ENCODE peak calls at places on chromosomes 16 and 17, in four cellular contexts. L, H, R and A are unnamed samples. For H3K9me3, the result is how much of the 10 kb centered on the place peaks cover.

GRCh38 chr16:49620158-49620867 is 235.6 kb downstream of the ZNF423 start:
- DNase-seq in H (no peak), L (no peak), R (peak), A (peak)

GRCh38 chr17:81543339-81543675 is 8.8 kb downstream of the FAAP100 start:
- DNase-seq in L (no peak), R (no peak), H (no peak), A (no peak)

GRCh38 chr17:32124985-32125847 is 17.1 kb upstream of the RHOT1 start:
- DNase-seq in H (no peak), L (no peak), R (no peak), A (no peak)

GRCh38 chr17:48127371-48128051 is 19.9 kb downstream of the SNX11 start:
- DNase-seq in H (no peak), R (no peak), L (no peak), A (peak)

GRCh38 chr17:29927546-29927945 is 2.5 kb downstream of the SSH2 start:
- DNase-seq in R (no peak), H (no peak), L (no peak), A (no peak)

GRCh38 chr17:35080536-35080935 is 17.0 kb upstream of the RFFL start:
- DNase-seq in L (no peak), R (no peak), H (no peak), A (no peak)

GRCh38 chr17:80984749-80985148 is 6.9 kb upstream of the CHMP6 start:
- DNase-seq in R (no peak), L (peak), H (no peak), A (peak)

GRCh38 chr17:48841395-48841831 is 10.6 kb downstream of the CALCOCO2 start:
- DNase-seq in L (peak), R (no peak), H (no peak), A (peak)

GRCh38 chr16:55367796-55368195 is 43.8 kb downstream of the IRX6 start:
- DNase-seq in H (no peak), L (no peak), R (no peak), A (no peak)

GRCh38 chr17:55433629-55434422 is 12.2 kb upstream of the MMD start:
- DNase-seq in L (peak), R (no peak), H (no peak), A (peak)

GRCh38 chr16:57516773-57517172 is 19.6 kb downstream of the CCDC102A start:
- DNase-seq in L (no peak), R (no peak), H (no peak), A (no peak)

GRCh38 chr17:28925912-28926365 is 23.1 kb upstream of the DHRS13 start:
- DNase-seq in R (no peak), L (no peak), H (no peak), A (no peak)

GRCh38 chr17:6070280-6070894 is at the start of gene WSCD1:
- DNase-seq in R (no peak), H (no peak), L (no peak), A (no peak)

GRCh38 chr17:29051731-29052130 is 8.8 kb downstream of the PIPOX start:
- DNase-seq in R (no peak), L (no peak), H (no peak), A (no peak)

GRCh38 chr16:57374067-57374534 is 1.8 kb downstream of the CX3CL1 start:
- DNase-seq in H (no peak), R (no peak), L (no peak), A (no peak)

GRCh38 chr17:62724398-62725146 is 83.5 kb downstream of the MARCHF10 start:
- DNase-seq in R (no peak), L (no peak), H (no peak), A (no peak)

GRCh38 chr17:81118308-81119221 is 46.7 kb upstream of the PVALEF start:
- DNase-seq in H (no peak), R (no peak), L (no peak), A (no peak)

GRCh38 chr17:57968456-57968855 is 13.2 kb upstream of the CUEDC1 start:
- DNase-seq in H (no peak), L (no peak), R (no peak), A (no peak)

GRCh38 chr17:48416971-48417370 is 13.0 kb downstream of the SKAP1 start:
- DNase-seq in H (no peak), L (no peak), R (no peak), A (no peak)

GRCh38 chr17:32907583-32907982 is 20.4 kb upstream of the TMEM98 start:
- DNase-seq in R (no peak), L (no peak), H (no peak), A (no peak)

GRCh38 chr16:61243954-61244353 is 792.3 kb downstream of the CDH8 start:
- DNase-seq in R (no peak), L (no peak), H (no peak), A (no peak)

GRCh38 chr16:15880909-15881308 is 7.5 kb downstream of the CEP20 start:
- DNase-seq in L (no peak), H (no peak), R (no peak), A (no peak)

GRCh38 chr17:2122641-2123302 is 67.9 kb downstream of the HIC1 start:
- DNase-seq in H (no peak), L (peak), R (no peak), A (peak)

GRCh38 chr17:39150795-39151679 is at the start of gene PLXDC1:
- DNase-seq in R (no peak), L (no peak), H (no peak), A (no peak)

DNA sequence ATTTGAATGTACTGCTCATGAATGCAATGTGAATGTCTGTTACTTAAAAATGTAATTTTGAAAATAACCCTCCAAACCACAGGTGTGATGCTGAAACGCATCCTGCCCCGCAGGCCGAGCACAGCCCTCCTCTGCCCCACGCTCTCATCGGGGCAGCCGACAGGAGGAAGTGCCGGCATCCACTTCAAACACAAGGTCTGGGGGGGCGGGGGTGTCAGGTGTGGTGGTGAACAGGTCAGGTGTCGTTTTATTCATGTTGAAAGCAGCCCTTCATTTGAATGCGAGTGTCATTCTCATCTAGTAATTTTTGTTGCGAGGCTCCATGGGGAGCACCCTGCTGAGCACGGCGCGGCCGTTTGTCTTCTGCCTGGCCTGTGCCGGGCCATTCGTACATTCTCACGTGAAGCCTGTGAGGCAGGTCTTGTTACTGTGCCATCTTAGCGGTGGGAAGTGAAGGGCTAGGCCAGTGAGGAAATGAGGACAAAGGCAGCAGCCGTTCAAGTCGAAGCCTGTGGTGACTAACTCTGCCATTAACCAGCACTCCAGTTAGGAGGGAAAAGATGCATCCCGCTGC is 1.8 kb downstream of the ACSF3 start:
- DNase-seq in L (no peak), R (no peak), H (no peak), A (no peak)
- H3K4me3 ChIP-seq in L (no peak), R (peak), H (no peak), A (no peak)

DNA sequence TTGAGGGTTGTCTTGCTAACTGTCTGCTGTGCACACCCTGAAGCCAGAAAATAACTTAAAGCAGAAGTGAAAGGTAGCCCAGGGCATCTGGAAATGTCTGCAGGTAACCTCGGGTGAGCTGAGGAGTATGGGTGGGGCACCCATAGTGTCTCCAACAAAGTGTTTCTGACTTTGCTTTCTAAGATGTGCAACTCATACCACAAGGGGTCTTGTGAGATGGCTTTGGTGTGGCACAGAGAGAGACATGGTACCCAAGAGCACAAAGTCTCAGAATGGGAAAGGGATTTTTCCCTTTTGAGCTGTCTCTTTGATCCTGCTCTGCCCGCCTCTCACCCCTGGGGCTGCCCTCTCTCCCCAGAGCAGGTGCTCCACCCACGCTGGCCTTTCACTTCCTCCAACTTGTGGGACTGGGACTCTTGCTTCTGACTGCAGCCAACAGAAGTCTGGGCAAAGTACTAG is 6.9 kb downstream of the CHD9 start:
- DNase-seq in H (no peak), L (no peak), R (no peak), A (no peak)
- H3K27ac ChIP-seq in H (peak), L (no peak), R (peak), A (no peak)

DNA sequence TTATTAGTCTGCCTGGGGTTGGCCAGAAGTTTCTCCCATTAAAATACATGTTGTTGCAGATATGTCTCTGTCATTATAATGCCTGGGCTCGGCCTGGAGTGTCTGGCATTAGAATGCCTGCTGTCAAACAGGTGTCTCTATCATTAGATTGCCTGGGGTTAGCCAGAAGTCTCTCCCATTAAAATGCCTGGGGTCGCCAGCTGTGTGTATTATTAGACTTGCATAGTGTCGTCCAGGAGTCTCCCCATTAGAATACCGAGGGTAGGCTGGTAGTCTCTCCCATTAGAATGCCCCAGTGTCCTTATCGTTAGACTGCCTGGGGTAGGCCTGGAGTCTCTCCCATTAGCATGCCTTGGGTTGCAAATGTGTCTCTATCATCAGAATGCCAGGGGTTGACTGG is 2270.8 kb downstream of the TP53TG3F start:
- DNase-seq in R (no peak), L (no peak), H (no peak), A (peak)
- H3K9me3 ChIP-seq in R (under half), L (half or more), H (under half), A (under half)

DNA sequence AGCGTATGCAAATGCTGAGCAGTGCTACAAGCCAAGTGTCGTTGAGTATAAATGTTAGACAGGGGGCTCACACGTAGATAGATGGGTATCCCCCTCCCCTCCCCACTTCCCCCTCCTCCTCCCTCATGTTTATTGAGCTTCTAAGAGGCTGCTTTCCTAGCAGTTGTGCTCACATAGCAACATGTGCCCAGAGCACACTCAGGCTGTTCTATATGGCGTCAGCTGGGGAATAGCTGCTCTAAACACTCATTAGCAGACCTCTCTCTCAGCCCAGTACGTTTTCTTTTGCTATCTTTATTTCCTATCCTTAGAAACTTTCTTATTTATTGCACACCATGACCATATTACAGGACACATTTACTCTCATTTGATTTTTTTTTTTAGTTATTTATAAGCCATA is 1.8 kb downstream of the KCNJ2 start:
- DNase-seq in L (no peak), R (no peak), H (no peak), A (no peak)
- H3K4me3 ChIP-seq in L (peak), R (peak), H (peak), A (no peak)

DNA sequence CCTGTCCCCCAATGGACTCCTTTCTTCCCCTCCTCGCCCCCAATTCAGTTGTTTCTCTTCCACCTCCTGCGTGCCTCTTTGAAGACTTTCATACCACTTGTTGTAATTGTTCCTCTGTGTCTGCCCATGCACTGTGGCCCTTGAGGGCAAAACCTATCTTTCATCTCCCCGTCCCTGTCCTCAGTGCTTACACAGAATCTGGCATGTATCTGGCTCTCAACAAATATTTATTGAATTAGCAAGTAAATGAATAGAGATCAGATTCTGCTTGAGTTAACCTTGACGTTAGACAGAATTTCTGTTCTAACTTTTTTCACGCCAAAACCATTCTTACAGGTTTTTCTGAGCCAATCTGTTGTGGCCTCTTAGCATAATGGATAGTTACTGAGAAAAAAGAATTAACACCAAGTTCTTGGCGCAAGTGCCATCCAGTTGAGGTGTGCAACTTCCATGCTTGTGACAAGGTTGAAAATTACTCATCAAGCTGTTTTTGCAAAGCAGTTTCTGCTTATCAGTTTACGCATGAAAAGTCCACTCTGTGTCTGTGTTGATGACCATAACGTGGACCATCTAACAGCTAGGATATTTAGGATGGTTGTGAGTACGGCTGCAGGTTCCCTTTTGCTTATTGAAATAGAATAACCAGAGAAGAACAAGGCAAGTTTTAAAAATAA is 215.1 kb downstream of the PRKCA start:
- DNase-seq in H (no peak), L (no peak), R (no peak), A (no peak)
- H3K27ac ChIP-seq in H (no peak), L (no peak), R (no peak), A (no peak)

GRCh38 chr16:68577352-68577853 is 38.3 kb downstream of the ZFP90 start:
- DNase-seq in H (no peak), L (no peak), R (no peak), A (no peak)

GRCh38 chr16:68575082-68575481 is 36.0 kb downstream of the ZFP90 start:
- DNase-seq in L (no peak), H (no peak), R (no peak), A (no peak)

GRCh38 chr16:68574479-68574878 is 35.4 kb downstream of the ZFP90 start:
- DNase-seq in L (no peak), H (no peak), R (no peak), A (no peak)
- H3K9me3 ChIP-seq in L (half or more), H (under half), R (under half), A (under half)

DNA sequence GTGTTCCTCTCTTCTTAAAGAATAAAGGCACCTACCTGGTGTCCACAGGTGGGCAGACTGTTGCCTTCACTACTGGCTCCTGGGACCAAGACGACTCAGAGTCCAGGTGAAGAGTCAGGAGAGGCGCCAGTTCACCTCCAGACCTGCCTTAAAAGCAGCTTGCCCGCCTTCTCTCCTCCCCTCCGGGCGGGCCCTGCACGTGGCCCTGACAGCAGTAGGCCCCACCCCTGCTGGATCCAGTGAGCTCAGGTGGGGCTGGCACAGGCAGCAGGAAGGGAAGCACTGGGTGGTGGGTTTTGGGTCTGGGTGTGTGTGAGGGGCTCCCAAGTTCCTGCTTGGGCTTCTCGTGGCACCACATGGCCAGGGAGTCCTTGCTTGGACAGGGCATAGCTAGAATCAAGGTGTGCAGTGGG is at the start of gene TNS4:
- DNase-seq in R (no peak), H (no peak), L (no peak), A (no peak)
- H3K4me3 ChIP-seq in R (no peak), H (peak), L (no peak), A (no peak)